ENCODE peak calls at places on chromosomes 13 and 19, in seven cellular contexts. I is H54, P is GM12891, B is tibial nerve, W is prostate gland, X is heart left ventricle, K is NB4. L is an unnamed sample.

GRCh38 chr13:27359203-27359821 is 65.1 kb upstream of the GTF3A start:
- DNase-seq in K (peak), X (peak), B (peak), P (peak), W (peak), I (peak), L (peak)

GRCh38 chr19:55452381-55453325 is 8.8 kb downstream of the ISOC2 start:
- DNase-seq in W (peak), P (no peak), X (peak), B (peak), I (peak), K (peak), L (peak)

GRCh38 chr13:108834193-108834592 is 204.8 kb downstream of the MYO16 start:
- DNase-seq in W (no peak), P (no peak), I (no peak), X (no peak), K (no peak), B (no peak), L (no peak)

GRCh38 chr13:39616087-39616694 is 13.2 kb upstream of the LHFPL6 start:
- DNase-seq in I (peak), P (peak), B (peak), W (peak), K (peak), X (peak), L (peak)

GRCh38 chr13:42412812-42413795 is 141.2 kb downstream of the AKAP11 start:
- DNase-seq in X (no peak), K (no peak), W (no peak), P (no peak), B (no peak), I (no peak), L (no peak)

GRCh38 chr19:13953021-13953531 is 767 bp downstream of the DCAF15 start:
- DNase-seq in W (peak), P (no peak), I (peak), B (no peak), K (peak), X (no peak), L (peak)

GRCh38 chr13:105979131-105979530 is 556.3 kb downstream of the EFNB2 start:
- DNase-seq in B (no peak), W (no peak), X (no peak), K (no peak), P (no peak), I (no peak), L (no peak)

GRCh38 chr13:19981685-19982238 is 23.2 kb downstream of the ZMYM2 start:
- DNase-seq in I (no peak), X (no peak), K (peak), P (no peak), B (no peak), W (no peak), L (no peak)

GRCh38 chr13:104357174-104357573 is 1291.0 kb upstream of the SLC10A2 start:
- DNase-seq in X (no peak), W (no peak), B (no peak), P (no peak), I (no peak), K (no peak), L (no peak)

GRCh38 chr13:113355621-113356020 is 8.3 kb downstream of the GRTP1 start:
- DNase-seq in P (no peak), B (no peak), I (no peak), K (no peak), W (no peak), X (no peak), L (no peak)

GRCh38 chr13:33353646-33354045 is 68.1 kb upstream of the STARD13 start:
- DNase-seq in I (no peak), P (no peak), W (no peak), K (no peak), B (no peak), X (no peak), L (no peak)

GRCh38 chr13:106695139-106695538 is 127.2 kb upstream of the ARGLU1 start:
- DNase-seq in W (no peak), P (no peak), B (no peak), X (no peak), K (no peak), I (no peak), L (no peak)

GRCh38 chr19:17075035-17075859 is at the start of the genes HAUS8 and MYO9B:
- DNase-seq in I (peak), B (peak), K (peak), X (peak), P (peak), W (peak), L (peak)
- TF ChIP-seq POLR2A in I (peak), B (peak), K (peak), X (no peak), P (peak), W (peak), L (peak)

GRCh38 chr19:29807870-29808405 is 3.9 kb upstream of the CCNE1 start:
- DNase-seq in P (no peak), W (no peak), B (no peak), X (no peak), I (no peak), K (no peak), L (no peak)

GRCh38 chr19:29805026-29805925 is 6.5 kb upstream of the CCNE1 start:
- DNase-seq in B (no peak), X (no peak), I (peak), P (no peak), K (no peak), W (no peak), L (no peak)

GRCh38 chr19:29804493-29804892 is 7.3 kb upstream of the CCNE1 start:
- DNase-seq in W (no peak), X (no peak), I (no peak), P (no peak), B (no peak), K (no peak), L (no peak)

GRCh38 chr19:29806098-29806866 is 5.5 kb upstream of the CCNE1 start:
- DNase-seq in P (no peak), I (no peak), B (no peak), K (peak), X (peak), W (no peak), L (peak)

DNA sequence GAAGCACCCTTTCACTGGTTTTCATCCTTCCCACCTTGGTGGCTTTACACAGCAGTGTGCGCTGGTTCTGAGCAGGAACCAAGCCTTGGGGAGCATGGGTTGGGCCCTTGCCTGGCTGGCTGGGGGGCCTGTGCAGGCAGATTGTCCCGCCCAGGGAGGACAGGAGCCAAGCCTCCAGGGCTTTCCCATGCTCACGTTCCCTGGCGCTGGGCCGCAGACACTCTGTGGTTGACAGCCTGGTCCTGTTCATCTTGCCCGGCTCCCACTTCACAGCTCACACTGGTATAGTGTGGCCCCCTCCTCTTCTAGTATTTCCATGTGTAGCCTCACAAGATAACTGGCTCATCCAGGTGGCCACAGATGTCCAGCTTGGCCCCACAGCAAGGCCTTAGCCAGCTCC is 4.6 kb upstream of the CCNE1 start:
- DNase-seq in W (peak), P (no peak), K (no peak), I (no peak), B (no peak), X (no peak), L (no peak)
- TF ChIP-seq POLR2A in W (no peak), P (no peak), K (no peak), I (no peak), B (no peak), X (no peak), L (no peak)

DNA sequence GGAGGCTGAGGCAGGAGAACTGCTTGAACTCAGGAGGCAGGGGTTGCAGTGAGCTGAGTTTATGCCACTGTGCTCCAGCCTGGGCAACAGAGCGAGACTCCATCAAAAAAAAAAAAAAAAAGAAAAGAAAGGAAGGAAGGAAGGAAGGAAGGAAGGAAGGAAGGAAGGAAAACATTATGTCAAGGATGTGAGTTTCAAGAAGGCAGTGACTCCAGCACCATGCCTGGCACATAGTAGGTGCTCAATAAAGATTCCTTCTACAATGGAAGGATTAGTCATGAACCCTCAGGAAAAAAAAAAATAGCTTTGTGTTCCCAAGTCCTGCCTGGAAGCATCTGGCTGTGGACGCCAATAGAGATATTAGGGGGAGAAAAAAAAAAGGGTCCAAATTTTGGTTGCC is 10.1 kb upstream of the ZNRF4 start:
- DNase-seq in B (no peak), X (no peak), I (no peak), K (no peak), P (no peak), W (no peak), L (no peak)
- TF ChIP-seq POLR2A in B (no peak), X (no peak), I (no peak), K (no peak), P (no peak), W (no peak), L (no peak)

GRCh38 chr19:20776083-20777076 is at the start of gene ZNF66:
- DNase-seq in X (peak), K (peak), P (peak), B (peak), I (peak), W (peak), L (peak)
- TF ChIP-seq POLR2A in X (no peak), K (peak), P (peak), B (peak), I (peak), W (peak), L (peak)

GRCh38 chr13:45812599-45813372 is 38.8 kb downstream of the SIAH3 start:
- DNase-seq in I (no peak), B (no peak), X (no peak), K (no peak), W (no peak), P (no peak), L (no peak)
- TF ChIP-seq POLR2A in I (no peak), B (no peak), X (no peak), K (no peak), W (no peak), P (no peak), L (no peak)

L was measured in sigmoid colon.